ENCODE peak calls at places on chromosomes 3 and 15, in six cellular contexts. One of them, this sample, is unnamed. For H3K36me3, the result is how much of the 10 kb centered on the place peaks cover.

GRCh38 chr3:97835761-97836160 is 13.9 kb downstream of the CRYBG3 start:
- DNase-seq in mesendoderm: no peak
- DNase-seq in H1: no peak
- DNase-seq in IMR-90: peak
- DNase-seq in trophoblast cell: no peak
- DNase-seq in mesenchymal stem cell: no peak
- DNase-seq in this sample: no peak

GRCh38 chr15:38553071-38553470 is 11.5 kb downstream of the RASGRP1 start:
- DNase-seq in mesendoderm: no peak
- DNase-seq in trophoblast cell: no peak
- DNase-seq in IMR-90: no peak
- DNase-seq in mesenchymal stem cell: no peak
- DNase-seq in H1: no peak
- DNase-seq in this sample: no peak

GRCh38 chr3:46098319-46098761 is 71.1 kb upstream of the XCR1 start:
- DNase-seq in IMR-90: peak
- DNase-seq in mesendoderm: no peak
- DNase-seq in H1: no peak
- DNase-seq in trophoblast cell: no peak
- DNase-seq in mesenchymal stem cell: peak
- DNase-seq in this sample: no peak

GRCh38 chr3:170517251-170517945 is 68.5 kb downstream of the SLC7A14 start:
- DNase-seq in IMR-90: no peak
- DNase-seq in mesendoderm: peak
- DNase-seq in trophoblast cell: no peak
- DNase-seq in mesenchymal stem cell: peak
- DNase-seq in H1: no peak
- DNase-seq in this sample: no peak

GRCh38 chr3:115616461-115616860 is 6.8 kb upstream of the GAP43 start:
- DNase-seq in mesenchymal stem cell: no peak
- DNase-seq in mesendoderm: no peak
- DNase-seq in trophoblast cell: no peak
- DNase-seq in H1: no peak
- DNase-seq in IMR-90: no peak
- DNase-seq in this sample: no peak

GRCh38 chr3:23389686-23390085 is 186.6 kb downstream of the UBE2E2 start:
- DNase-seq in trophoblast cell: no peak
- DNase-seq in H1: no peak
- DNase-seq in IMR-90: no peak
- DNase-seq in mesenchymal stem cell: no peak
- DNase-seq in mesendoderm: no peak
- DNase-seq in this sample: no peak

GRCh38 chr3:46852329-46852720 is 10.9 kb downstream of the MYL3 start:
- DNase-seq in trophoblast cell: no peak
- DNase-seq in mesenchymal stem cell: no peak
- DNase-seq in IMR-90: no peak
- DNase-seq in mesendoderm: no peak
- DNase-seq in H1: no peak
- DNase-seq in this sample: no peak

GRCh38 chr15:24858737-24859601 is 95.8 kb upstream of the SNRPN start:
- DNase-seq in IMR-90: peak
- DNase-seq in trophoblast cell: no peak
- DNase-seq in H1: no peak
- DNase-seq in mesendoderm: peak
- DNase-seq in mesenchymal stem cell: peak
- DNase-seq in this sample: peak

GRCh38 chr3:50605901-50606326 is 5.7 kb downstream of the CISH start:
- DNase-seq in mesenchymal stem cell: no peak
- DNase-seq in trophoblast cell: no peak
- DNase-seq in mesendoderm: no peak
- DNase-seq in IMR-90: no peak
- DNase-seq in H1: no peak
- DNase-seq in this sample: no peak

GRCh38 chr3:137692803-137693431 is 71.2 kb upstream of the SOX14 start:
- DNase-seq in IMR-90: no peak
- DNase-seq in mesenchymal stem cell: no peak
- DNase-seq in trophoblast cell: peak
- DNase-seq in mesendoderm: peak
- DNase-seq in H1: peak
- DNase-seq in this sample: peak

GRCh38 chr3:44584646-44585501 is at the start of gene ZNF660:
- DNase-seq in mesendoderm: peak
- DNase-seq in mesenchymal stem cell: peak
- DNase-seq in IMR-90: peak
- DNase-seq in H1: peak
- DNase-seq in trophoblast cell: no peak
- DNase-seq in this sample: peak
- H4K8ac ChIP-seq in mesendoderm: no peak
- H4K8ac ChIP-seq in mesenchymal stem cell: peak
- H4K8ac ChIP-seq in IMR-90: peak
- H4K8ac ChIP-seq in H1: peak
- H4K8ac ChIP-seq in trophoblast cell: peak
- H4K8ac ChIP-seq in this sample: peak

DNA sequence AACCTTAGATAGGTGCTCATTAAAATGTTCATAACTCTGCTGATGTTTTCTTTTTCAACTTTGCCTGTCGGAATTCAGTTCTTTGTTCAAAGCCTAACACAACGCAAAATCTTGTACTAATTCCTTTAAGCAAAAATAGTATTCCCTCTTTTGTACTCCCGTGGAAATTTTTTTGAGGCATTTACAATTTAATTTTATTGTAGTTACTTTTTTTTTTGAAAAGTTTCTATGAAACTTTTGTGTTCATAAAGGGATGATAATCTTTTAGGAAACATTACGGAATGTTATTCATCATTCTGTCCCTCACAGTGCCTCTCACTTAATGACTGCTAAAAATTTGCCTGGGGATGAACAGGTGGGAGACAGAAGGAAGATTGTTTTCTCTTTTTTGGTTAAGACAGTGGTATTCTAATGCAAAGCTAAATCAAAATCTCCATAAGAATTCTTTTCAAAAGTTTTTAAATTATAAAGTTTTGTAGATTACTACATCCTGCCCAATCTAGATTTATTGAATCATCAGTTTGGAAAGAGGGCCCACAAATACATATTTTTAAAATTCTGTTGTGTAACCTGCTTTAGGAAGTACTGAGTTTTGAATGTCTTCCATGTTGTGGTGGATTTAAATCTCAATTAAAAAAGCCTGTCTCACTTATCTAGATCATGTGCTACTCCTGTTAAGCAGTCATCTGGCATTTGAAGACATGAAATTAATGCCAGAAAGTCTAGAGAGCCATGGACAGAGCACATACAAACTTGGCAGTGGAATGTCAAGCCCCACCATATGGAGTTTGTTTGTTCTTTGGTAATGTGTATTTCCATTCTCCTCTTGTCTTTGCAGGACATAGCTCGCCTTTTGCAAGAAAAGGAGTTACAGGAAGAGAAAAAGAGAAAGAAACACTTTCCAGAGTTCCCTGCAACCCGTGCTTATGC is 39.0 kb upstream of the UTS2B start:
- DNase-seq in trophoblast cell: peak
- DNase-seq in H1: no peak
- DNase-seq in IMR-90: peak
- DNase-seq in mesendoderm: no peak
- DNase-seq in mesenchymal stem cell: peak
- DNase-seq in this sample: no peak
- H3K36me3 ChIP-seq in trophoblast cell: under half
- H3K36me3 ChIP-seq in H1: under half
- H3K36me3 ChIP-seq in IMR-90: under half
- H3K36me3 ChIP-seq in mesendoderm: under half
- H3K36me3 ChIP-seq in mesenchymal stem cell: half or more
- H3K36me3 ChIP-seq in this sample: under half

GRCh38 chr3:187986514-187986934 is 167.4 kb upstream of the LPP start:
- DNase-seq in IMR-90: peak
- DNase-seq in mesendoderm: peak
- DNase-seq in trophoblast cell: peak
- DNase-seq in H1: no peak
- DNase-seq in mesenchymal stem cell: peak
- DNase-seq in this sample: no peak
- H4K8ac ChIP-seq in IMR-90: peak
- H4K8ac ChIP-seq in mesendoderm: no peak
- H4K8ac ChIP-seq in trophoblast cell: no peak
- H4K8ac ChIP-seq in H1: no peak
- H4K8ac ChIP-seq in mesenchymal stem cell: no peak
- H4K8ac ChIP-seq in this sample: no peak

GRCh38 chr15:63630036-63630751 is 33.0 kb downstream of the FBXL22 start:
- DNase-seq in IMR-90: no peak
- DNase-seq in mesendoderm: no peak
- DNase-seq in trophoblast cell: no peak
- DNase-seq in mesenchymal stem cell: peak
- DNase-seq in H1: no peak
- DNase-seq in this sample: no peak
- H3K36me3 ChIP-seq in IMR-90: under half
- H3K36me3 ChIP-seq in mesendoderm: under half
- H3K36me3 ChIP-seq in trophoblast cell: under half
- H3K36me3 ChIP-seq in mesenchymal stem cell: half or more
- H3K36me3 ChIP-seq in H1: under half
- H3K36me3 ChIP-seq in this sample: half or more

This sample was measured in neuronal stem cell.